ENCODE peak calls at places on chromosome 22, in four cellular contexts. S is body of pancreas, N is breast epithelium, U is psoas muscle. R is an unnamed sample.

GRCh38 chr22:49244466-49245420 is 582.9 kb downstream of the BRD1 start:
- DNase-seq in N (peak), S (no peak), U (no peak), R (no peak)

GRCh38 chr22:42188808-42189447 is 58.3 kb upstream of the CYP2D6 start:
- DNase-seq in N (no peak), U (no peak), S (no peak), R (no peak)

GRCh38 chr22:26714971-26715370 is 57.6 kb downstream of the MIAT start:
- DNase-seq in N (no peak), U (no peak), S (no peak), R (no peak)

GRCh38 chr22:49235463-49236300 is 592.0 kb downstream of the BRD1 start:
- DNase-seq in N (peak), U (no peak), S (no peak), R (peak)

GRCh38 chr22:32473388-32473952 is 1.1 kb upstream of the FBXO7 start:
- DNase-seq in S (no peak), N (no peak), U (no peak), R (no peak)

GRCh38 chr22:32475428-32476010 is 908 bp downstream of the FBXO7 start:
- DNase-seq in N (no peak), U (no peak), S (peak), R (no peak)

GRCh38 chr22:19287889-19288288 is 3.6 kb downstream of the CLTCL1 start:
- DNase-seq in S (no peak), N (no peak), U (no peak), R (no peak)

GRCh38 chr22:17402304-17402703 is 33.0 kb downstream of the CECR2 start:
- DNase-seq in S (no peak), U (no peak), N (no peak), R (no peak)

GRCh38 chr22:39300198-39300830 is 19.1 kb downstream of the RPL3 start:
- DNase-seq in S (no peak), U (no peak), N (peak), R (no peak)

GRCh38 chr22:32202539-32203180 is 2.2 kb downstream of the RFPL2 start:
- DNase-seq in S (peak), U (no peak), N (no peak), R (peak)

GRCh38 chr22:36772451-36772850 is 3.5 kb downstream of the IFT27 start:
- DNase-seq in N (peak), S (no peak), U (no peak), R (no peak)

GRCh38 chr22:29710922-29711593 is 8.7 kb upstream of the CABP7 start:
- DNase-seq in N (no peak), U (peak), S (peak), R (no peak)

GRCh38 chr22:30224161-30224857 is 22.2 kb downstream of the LIF start:
- DNase-seq in S (no peak), N (no peak), U (no peak), R (no peak)

GRCh38 chr22:49567894-49568750 is 259.6 kb downstream of the BRD1 start:
- DNase-seq in U (no peak), S (peak), N (peak), R (no peak)

DNA sequence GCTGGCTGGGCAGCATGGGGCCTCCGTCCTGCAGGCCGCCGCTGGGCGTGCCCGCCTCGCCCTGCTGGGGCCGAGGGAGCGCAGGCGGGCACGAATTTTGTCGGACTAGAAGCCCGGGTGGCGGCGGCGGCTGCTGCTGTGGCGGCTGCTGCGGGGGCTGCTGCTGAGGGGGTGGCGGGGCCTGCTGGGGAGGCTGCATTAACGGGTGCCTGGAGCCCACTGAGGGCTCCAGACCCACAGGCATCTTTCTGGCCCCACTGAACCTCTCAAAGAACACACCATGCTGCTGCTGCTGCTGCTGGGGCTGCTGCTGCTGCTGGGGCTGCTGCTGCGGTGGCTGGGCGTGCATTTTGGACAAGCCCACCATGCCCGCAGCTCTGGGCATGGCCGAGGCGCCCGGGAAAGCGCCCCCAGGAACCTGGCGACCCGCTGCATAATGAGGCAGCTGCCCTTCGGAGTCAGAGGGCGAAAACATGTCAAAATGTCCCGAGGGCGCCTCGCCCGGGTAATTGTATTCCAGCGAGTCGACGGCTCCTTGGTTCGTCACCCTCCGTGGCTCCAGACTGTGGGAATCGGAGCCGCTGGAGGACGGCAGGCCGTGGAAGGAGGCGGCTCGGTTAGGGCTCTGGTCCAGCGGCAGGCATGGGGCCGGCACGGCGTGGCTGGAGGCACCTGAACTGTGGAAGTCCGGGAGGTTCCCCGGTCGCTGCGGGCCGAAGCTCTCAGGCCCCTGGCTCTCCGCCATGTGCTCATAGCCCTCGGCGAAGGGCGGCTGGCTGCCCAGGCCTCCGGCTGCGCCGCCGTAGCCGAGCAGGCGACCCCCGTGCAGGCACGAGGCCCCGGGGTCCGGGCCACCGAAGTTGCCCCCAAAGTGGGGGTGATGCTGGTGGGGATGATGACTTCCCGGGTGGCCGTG is 2.0 kb downstream of the MN1 start:
- DNase-seq in S (peak), N (no peak), U (peak), R (no peak)
- H3K4me3 ChIP-seq in S (no peak), N (peak), U (peak), R (no peak)

GRCh38 chr22:35719212-35719869 is 1.7 kb downstream of the APOL5 start:
- DNase-seq in U (no peak), N (no peak), S (no peak), R (no peak)
- TF ChIP-seq CTCF in U (no peak), N (no peak), S (no peak), R (no peak)

GRCh38 chr22:25110846-25111578 is 88.6 kb upstream of the CRYBB3 start:
- DNase-seq in U (peak), S (peak), N (peak), R (peak)

GRCh38 chr22:25111579-25112517 is 87.8 kb upstream of the CRYBB3 start:
- DNase-seq in S (peak), U (peak), N (peak), R (peak)

GRCh38 chr22:25114369-25115362 is 85.0 kb upstream of the CRYBB3 start:
- DNase-seq in U (no peak), S (no peak), N (no peak), R (no peak)

GRCh38 chr22:25113316-25113721 is 86.3 kb upstream of the CRYBB3 start:
- DNase-seq in N (no peak), U (peak), S (peak), R (no peak)

GRCh38 chr22:25112538-25113253 is 87.0 kb upstream of the CRYBB3 start:
- DNase-seq in U (peak), S (peak), N (no peak), R (no peak)
- H3K4me3 ChIP-seq in U (peak), S (no peak), N (peak), R (peak)

GRCh38 chr22:43407591-43407990 is 4.2 kb upstream of the MPPED1 start:
- DNase-seq in N (no peak), S (no peak), U (no peak), R (no peak)

GRCh38 chr22:43409046-43409445 is 2.8 kb upstream of the MPPED1 start:
- DNase-seq in N (no peak), S (no peak), U (peak), R (no peak)

GRCh38 chr22:43408009-43408408 is 3.8 kb upstream of the MPPED1 start:
- DNase-seq in N (no peak), S (no peak), U (no peak), R (no peak)

GRCh38 chr22:43411040-43411919 is 534 bp upstream of the MPPED1 start:
- DNase-seq in S (no peak), U (peak), N (no peak), R (no peak)

DNA sequence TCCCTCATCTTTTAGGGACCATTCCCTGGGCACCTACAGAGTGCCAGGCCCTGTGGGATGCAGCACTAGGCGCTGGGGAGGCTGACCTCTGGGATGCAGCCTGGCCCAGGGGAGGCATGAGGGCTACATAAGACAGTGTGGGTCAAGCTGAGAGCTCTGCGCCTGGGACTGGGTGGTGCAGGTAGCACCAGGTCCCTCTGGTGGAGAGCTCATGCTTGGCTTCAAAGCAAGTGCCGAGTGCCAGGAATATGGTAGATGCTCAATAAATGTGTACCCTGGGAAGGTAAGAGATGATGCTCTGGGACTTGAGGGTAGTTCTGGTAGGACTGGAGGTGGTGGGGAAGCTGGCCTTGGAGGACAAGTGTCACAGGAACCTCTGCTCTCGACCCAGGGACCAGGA is 2.0 kb upstream of the MPPED1 start:
- DNase-seq in S (no peak), U (peak), N (no peak), R (no peak)
- TF ChIP-seq CTCF in S (no peak), U (no peak), N (no peak), R (no peak)

GRCh38 chr22:46593211-46593676 is 26.9 kb upstream of the GRAMD4 start:
- DNase-seq in N (no peak), S (no peak), U (no peak), R (no peak)
- H3K4me3 ChIP-seq in N (no peak), S (no peak), U (no peak), R (no peak)

R was measured in LNCaP clone FGC.